ENCODE peak calls at places on chromosome 18, in six cellular contexts. R, H, Q, K, G and M are unnamed samples.

GRCh38 chr18:11981633-11982366 is 493 bp downstream of the IMPA2 start:
- DNase-seq in R (peak; percentile 11), H (no peak), Q (peak; percentile 58), K (no peak), G (peak; percentile 42), M (peak; percentile 17)

GRCh38 chr18:11955299-11956029 is 25.8 kb upstream of the IMPA2 start:
- DNase-seq in R (no peak), H (no peak), Q (no peak), K (peak; percentile 80), G (peak; percentile 63), M (no peak)

GRCh38 chr18:10353791-10354190 is 100.6 kb upstream of the APCDD1 start:
- DNase-seq in R (no peak), H (no peak), Q (no peak), K (no peak), G (no peak), M (no peak)

GRCh38 chr18:79572848-79573451 is 106.7 kb upstream of the CTDP1 start:
- DNase-seq in R (no peak), H (no peak), Q (no peak), K (no peak), G (no peak), M (no peak)

GRCh38 chr18:80022613-80023012 is 11.6 kb upstream of the RBFA start:
- DNase-seq in R (peak; percentile 20), H (no peak), Q (no peak), K (no peak), G (no peak), M (no peak)

GRCh38 chr18:63725682-63726480 is 23.1 kb downstream of the SERPINB11 start:
- DNase-seq in R (no peak), H (no peak), Q (no peak), K (no peak), G (no peak), M (no peak)

GRCh38 chr18:58398648-58399398 is 230.1 kb downstream of the ALPK2 start:
- DNase-seq in R (no peak), H (no peak), Q (no peak), K (no peak), G (no peak), M (no peak)

GRCh38 chr18:36711813-36712444 is 116.9 kb downstream of the TPGS2 start:
- DNase-seq in R (no peak), H (no peak), Q (peak; percentile 43), K (no peak), G (peak; percentile 46), M (no peak)

GRCh38 chr18:25830787-25831186 is 259.6 kb downstream of the SS18 start:
- DNase-seq in R (no peak), H (no peak), Q (no peak), K (no peak), G (no peak), M (no peak)

GRCh38 chr18:13540783-13541182 is 185.6 kb downstream of the FAM210A start:
- DNase-seq in R (peak; percentile 24), H (no peak), Q (no peak), K (no peak), G (no peak), M (peak; percentile 18)

GRCh38 chr18:57881818-57882413 is 78.8 kb upstream of the ATP8B1 start:
- DNase-seq in R (peak; percentile 55), H (no peak), Q (peak; percentile 87), K (peak; percentile 72), G (peak; percentile 58), M (peak; percentile 39)

GRCh38 chr18:49778826-49779465 is 34.4 kb downstream of the ACAA2 start:
- DNase-seq in R (peak; percentile 35), H (no peak), Q (no peak), K (no peak), G (no peak), M (no peak)

GRCh38 chr18:159037-159652 is 788 bp downstream of the USP14 start:
- DNase-seq in R (no peak), H (no peak), Q (peak; percentile 26), K (no peak), G (no peak), M (no peak)
- H3K27ac ChIP-seq in R (peak overlapping the region; percentile 74), H (peak overlapping the region; percentile 89), Q (peak overlapping the region; percentile 98), K (peak overlapping the region; percentile 88), G (peak overlapping the region; percentile 71), M (peak overlapping the region; percentile 84)

DNA sequence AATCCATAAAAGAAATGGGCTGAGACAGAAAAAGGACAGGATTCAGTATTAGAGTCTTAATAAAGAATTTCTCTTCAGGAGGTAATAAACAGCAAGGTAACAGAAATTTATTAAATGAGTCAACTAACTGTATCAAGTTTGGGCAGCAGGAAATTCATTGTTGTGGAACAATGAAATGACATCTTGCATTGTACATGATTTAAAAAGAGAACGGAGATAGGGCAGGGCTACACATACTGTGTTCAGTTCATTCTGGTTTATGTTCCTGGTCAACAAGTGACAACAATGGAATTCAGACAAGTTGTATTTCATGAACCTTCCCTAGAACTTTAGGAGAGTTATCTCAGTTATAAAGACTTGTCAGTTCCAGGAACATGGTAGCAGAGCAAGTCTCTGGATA is 961.3 kb downstream of the SOCS6 start:
- DNase-seq in R (no peak), H (no peak), Q (no peak), K (no peak), G (no peak), M (no peak)
- H3K4me3 ChIP-seq in R (no peak overlapping the region), H (no peak overlapping the region), Q (no peak overlapping the region), K (no peak overlapping the region), G (no peak overlapping the region), M (no peak overlapping the region)

GRCh38 chr18:74498712-74499629 is 2.8 kb downstream of the CNDP2 start:
- DNase-seq in R (peak; percentile 79), H (peak; percentile 26), Q (peak; percentile 55), K (peak; percentile 90), G (no peak), M (peak; percentile 79)

GRCh38 chr18:74495581-74496507 is at the start of gene CNDP2:
- DNase-seq in R (peak; percentile 99), H (peak; percentile 93), Q (peak; percentile 100), K (peak; percentile 100), G (peak; percentile 100), M (peak; percentile 93)

GRCh38 chr18:74497778-74498177 is 1.6 kb downstream of the CNDP2 start:
- DNase-seq in R (no peak), H (no peak), Q (no peak), K (no peak), G (no peak), M (no peak)

GRCh38 chr18:74496508-74497307 is 545 bp downstream of the CNDP2 start:
- DNase-seq in R (peak; percentile 40), H (no peak), Q (peak; percentile 72), K (peak; percentile 87), G (peak; percentile 41), M (no peak)

GRCh38 chr18:74497308-74497640 is 1.1 kb downstream of the CNDP2 start:
- DNase-seq in R (no peak), H (no peak), Q (no peak), K (no peak), G (no peak), M (no peak)
- H3K36me3 ChIP-seq in R (peaks cover 31% of the 10 kb centered on the region), H (peaks cover 14% of the 10 kb centered on the region), Q (no peaks in the 10 kb centered on the region), K (peaks cover 9% of the 10 kb centered on the region), G (no peaks in the 10 kb centered on the region), M (no peaks in the 10 kb centered on the region)

DNA sequence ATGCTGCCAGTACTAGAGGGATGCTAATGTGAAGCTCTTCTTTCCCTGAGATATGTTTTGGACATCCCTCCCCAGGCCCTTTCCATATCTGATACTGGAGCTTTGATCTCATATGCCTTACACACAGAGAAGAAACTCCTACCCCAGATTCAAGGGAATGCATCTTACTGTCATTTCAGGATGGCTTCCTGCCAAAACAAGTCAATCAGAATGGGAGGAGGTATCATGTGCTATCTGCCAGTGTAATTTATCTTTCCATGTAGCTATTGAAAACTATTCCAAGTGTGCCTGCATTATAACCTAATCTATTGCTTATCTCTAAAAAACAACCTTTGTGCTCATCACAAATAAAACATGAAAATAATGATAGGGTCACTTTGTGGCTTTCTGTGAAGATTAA is 269.9 kb upstream of the SETBP1 start:
- DNase-seq in R (no peak), H (no peak), Q (no peak), K (no peak), G (no peak), M (no peak)
- H3K27ac ChIP-seq in R (no peak overlapping the region), H (no peak overlapping the region), Q (no peak overlapping the region), K (no peak overlapping the region), G (no peak overlapping the region), M (no peak overlapping the region)

DNA sequence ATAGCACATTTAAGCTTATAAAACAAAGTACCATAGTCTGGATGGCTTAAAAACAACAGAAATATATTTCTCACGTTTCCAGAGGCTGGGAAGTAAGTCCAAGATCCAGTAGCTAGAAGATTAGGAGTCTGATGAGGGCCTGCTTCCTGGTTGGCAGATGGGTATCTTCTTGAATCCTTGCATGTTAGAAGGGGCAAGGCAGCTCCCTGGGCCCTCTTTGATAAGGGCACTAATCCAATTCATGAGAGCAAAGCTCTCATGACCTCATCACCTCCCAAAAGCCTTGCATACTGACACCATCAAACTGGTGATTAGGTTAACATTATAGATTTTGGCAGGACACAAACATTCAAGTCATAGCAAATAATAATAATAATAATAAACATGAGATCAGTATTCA is 146.4 kb downstream of the CCDC102B start:
- DNase-seq in R (no peak), H (no peak), Q (no peak), K (no peak), G (no peak), M (no peak)
- H3K4me3 ChIP-seq in R (no peak overlapping the region), H (no peak overlapping the region), Q (no peak overlapping the region), K (no peak overlapping the region), G (no peak overlapping the region), M (no peak overlapping the region)

GRCh38 chr18:21448301-21448700 is 152.2 kb downstream of the ESCO1 start:
- DNase-seq in R (no peak), H (no peak), Q (no peak), K (no peak), G (no peak), M (no peak)
- H3K36me3 ChIP-seq in R (no peaks in the 10 kb centered on the region), H (no peaks in the 10 kb centered on the region), Q (no peaks in the 10 kb centered on the region), K (no peaks in the 10 kb centered on the region), G (no peaks in the 10 kb centered on the region), M (no peaks in the 10 kb centered on the region)